ENCODE peak calls at places on chromosomes 2 and 18, in nine cellular contexts. I is neuronal stem cell, U is GM23248, Q is A549, S is mesendoderm, Z is IMR-90, L is astrocyte, F is neural progenitor cell, P is K562. Y is an unnamed sample.

GRCh38 chr2:217870528-217871011 is 132.2 kb downstream of the TNS1 start:
- DNase-seq in P (no peak), U (no peak), Q (no peak), I (no peak), S (no peak), Z (no peak), L (no peak), F (no peak), Y (no peak)

GRCh38 chr18:27803957-27804356 is 373.0 kb downstream of the CDH2 start:
- DNase-seq in U (peak), I (no peak), L (peak), Z (no peak), S (no peak), F (no peak), Q (no peak), P (no peak), Y (no peak)

GRCh38 chr2:67954125-67954748 is 108.6 kb downstream of the C1D start:
- DNase-seq in I (no peak), S (peak), F (no peak), Q (no peak), L (no peak), U (no peak), P (no peak), Z (no peak), Y (no peak)

GRCh38 chr18:70522183-70522582 is 233.3 kb downstream of the SOCS6 start:
- DNase-seq in P (no peak), I (no peak), U (no peak), Z (no peak), L (no peak), Q (no peak), F (no peak), S (no peak), Y (no peak)

GRCh38 chr2:101400516-101401315 is 13.4 kb upstream of the CREG2 start:
- DNase-seq in Q (no peak), Z (no peak), I (no peak), L (no peak), F (peak), U (no peak), S (no peak), P (no peak), Y (no peak)

GRCh38 chr2:188527701-188528100 is 236.0 kb downstream of the GULP1 start:
- DNase-seq in I (no peak), Z (no peak), U (peak), S (no peak), F (no peak), P (no peak), L (no peak), Q (no peak), Y (no peak)

GRCh38 chr2:217899231-217900009 is 103.4 kb downstream of the TNS1 start:
- DNase-seq in Z (peak), I (peak), Q (peak), U (peak), S (peak), P (peak), L (peak), F (peak), Y (no peak)

GRCh38 chr2:10658041-10658913 is 31.5 kb downstream of the NOL10 start:
- DNase-seq in I (no peak), Z (peak), S (no peak), Q (no peak), U (peak), F (no peak), L (peak), P (no peak), Y (no peak)

GRCh38 chr2:149037851-149038250 is 648 bp upstream of the LYPD6B start:
- DNase-seq in L (no peak), Z (no peak), P (no peak), S (no peak), F (peak), I (no peak), Q (no peak), U (no peak), Y (no peak)

GRCh38 chr2:226891780-226892590 is 56.1 kb downstream of the RHBDD1 start:
- DNase-seq in U (peak), S (no peak), L (peak), F (no peak), I (no peak), Q (no peak), Z (peak), P (no peak), Y (no peak)

GRCh38 chr2:96407919-96408550 is 72.5 kb downstream of the NCAPH start:
- DNase-seq in Q (no peak), L (no peak), Z (no peak), P (no peak), U (no peak), I (no peak), F (no peak), S (no peak), Y (no peak)
- H3K4me2 ChIP-seq in Q (peak), L (peak), Z (no peak), P (no peak), U (no peak), I (no peak), F (peak), S (no peak), Y (no peak)

GRCh38 chr2:209986405-209986804 is 16.0 kb upstream of the RPE start:
- DNase-seq in Z (no peak), U (peak), P (no peak), I (no peak), S (no peak), Q (no peak), F (no peak), L (peak), Y (no peak)

GRCh38 chr2:209990838-209991237 is 11.6 kb upstream of the RPE start:
- DNase-seq in I (no peak), S (no peak), L (no peak), F (no peak), P (no peak), U (no peak), Q (no peak), Z (no peak), Y (no peak)

GRCh38 chr2:209984291-209984690 is 18.1 kb upstream of the RPE start:
- DNase-seq in S (no peak), P (no peak), L (no peak), Q (no peak), Z (no peak), U (no peak), I (no peak), F (no peak), Y (no peak)

GRCh38 chr2:209985879-209986278 is 16.6 kb upstream of the RPE start:
- DNase-seq in I (no peak), P (no peak), Z (no peak), Q (no peak), F (no peak), L (no peak), U (no peak), S (peak), Y (no peak)

DNA sequence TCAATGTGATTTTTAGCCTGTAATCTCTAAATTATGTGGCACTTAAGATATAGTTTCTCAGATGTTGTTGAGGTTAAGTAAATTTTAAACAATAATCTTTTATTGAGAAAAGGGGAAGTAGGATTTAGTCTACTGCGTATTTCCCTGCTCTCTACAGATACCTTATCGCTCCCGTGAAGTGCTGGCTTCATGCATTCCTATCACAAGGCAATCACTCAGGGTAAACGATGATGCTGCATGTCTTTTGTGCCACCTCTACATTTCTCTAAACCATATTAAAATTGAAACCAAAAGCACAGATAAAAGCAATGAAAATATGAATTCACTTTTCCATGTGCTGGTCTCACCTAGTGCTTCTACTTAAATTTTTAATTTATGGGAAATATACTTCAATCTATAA is 14.4 kb upstream of the RPE start:
- DNase-seq in F (no peak), P (no peak), I (no peak), Q (no peak), S (peak), Z (no peak), U (no peak), L (no peak), Y (no peak)
- H3K4me2 ChIP-seq in F (no peak), P (no peak), I (no peak), Q (no peak), S (no peak), Z (no peak), U (no peak), L (no peak), Y (no peak)

GRCh38 chr18:56460590-56460989 is 177.8 kb downstream of the TXNL1 start:
- DNase-seq in Q (no peak), P (no peak), Z (no peak), S (no peak), I (no peak), U (no peak), L (no peak), F (no peak), Y (no peak)
- H3K4me2 ChIP-seq in Q (no peak), P (no peak), Z (no peak), S (no peak), I (no peak), U (no peak), L (no peak), F (no peak), Y (no peak)

GRCh38 chr18:24271381-24272331 is 126.0 kb downstream of the OSBPL1A start:
- DNase-seq in I (peak), F (peak), S (peak), P (no peak), U (peak), Q (peak), L (peak), Z (peak), Y (no peak)

GRCh38 chr18:24277516-24277915 is 120.1 kb downstream of the OSBPL1A start:
- DNase-seq in F (no peak), Q (no peak), L (no peak), P (no peak), I (no peak), U (no peak), Z (no peak), S (no peak), Y (no peak)

GRCh38 chr18:24273596-24273995 is 124.0 kb downstream of the OSBPL1A start:
- DNase-seq in S (no peak), Z (peak), P (no peak), I (no peak), F (no peak), U (peak), L (no peak), Q (no peak), Y (no peak)

GRCh38 chr18:24276994-24277393 is 120.6 kb downstream of the OSBPL1A start:
- DNase-seq in I (no peak), U (no peak), L (no peak), Q (no peak), S (no peak), P (no peak), Z (no peak), F (no peak), Y (no peak)

GRCh38 chr18:24274822-24275221 is 122.8 kb downstream of the OSBPL1A start:
- DNase-seq in L (no peak), S (no peak), Q (no peak), Z (no peak), F (no peak), P (no peak), I (no peak), U (no peak), Y (no peak)
- H3K4me2 ChIP-seq in L (no peak), S (no peak), Q (no peak), Z (no peak), F (no peak), P (no peak), I (no peak), U (no peak), Y (no peak)

GRCh38 chr18:32875625-32876024 is 102.8 kb upstream of the KLHL14 start:
- DNase-seq in P (no peak), Q (no peak), F (no peak), I (no peak), Z (no peak), U (no peak), L (no peak), S (no peak), Y (no peak)

GRCh38 chr18:32881009-32881408 is 108.2 kb upstream of the KLHL14 start:
- DNase-seq in S (no peak), L (no peak), P (no peak), U (no peak), F (no peak), I (no peak), Q (no peak), Z (no peak), Y (no peak)

GRCh38 chr18:32877371-32877770 is 104.5 kb upstream of the KLHL14 start:
- DNase-seq in Q (no peak), F (no peak), L (no peak), I (no peak), P (no peak), S (no peak), Z (no peak), U (no peak), Y (no peak)

GRCh38 chr18:32884543-32884942 is 111.7 kb upstream of the KLHL14 start:
- DNase-seq in Q (no peak), Z (no peak), F (no peak), U (no peak), S (no peak), L (no peak), I (no peak), P (no peak), Y (no peak)

GRCh38 chr18:32879497-32879896 is 106.7 kb upstream of the KLHL14 start:
- DNase-seq in Q (no peak), L (peak), U (no peak), F (peak), I (peak), S (peak), P (no peak), Z (no peak), Y (no peak)
- H3K4me2 ChIP-seq in Q (no peak), L (peak), U (no peak), F (peak), I (no peak), S (no peak), P (no peak), Z (no peak), Y (no peak)

DNA sequence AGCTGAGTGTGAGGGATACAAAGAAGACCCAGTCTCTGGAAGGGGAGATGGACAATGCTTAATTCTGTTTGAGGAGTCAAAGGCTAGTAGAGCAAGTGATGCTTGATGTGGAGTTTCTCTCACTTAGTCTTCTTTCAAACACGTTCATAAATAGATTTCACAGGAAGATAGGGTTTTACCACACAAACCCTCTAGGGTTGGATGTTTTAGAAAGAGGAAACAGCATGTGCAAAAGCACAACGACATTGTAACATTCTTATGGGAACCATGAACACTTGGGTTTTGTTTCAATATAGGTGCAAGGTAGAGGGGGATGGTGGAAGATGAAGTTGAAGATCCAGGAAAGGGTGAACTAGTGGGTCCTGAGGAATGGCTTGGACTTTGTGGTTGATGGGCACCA is 10.8 kb upstream of the EFEMP1 start:
- DNase-seq in I (no peak), Q (no peak), P (no peak), S (no peak), F (no peak), Z (no peak), U (no peak), L (no peak), Y (no peak)
- H3K4me2 ChIP-seq in I (no peak), Q (no peak), P (no peak), S (no peak), F (no peak), Z (no peak), U (no peak), L (no peak), Y (no peak)

GRCh38 chr2:2646312-2647051 is 315.4 kb upstream of the MYT1L start:
- DNase-seq in S (peak), Q (no peak), U (no peak), P (no peak), I (no peak), F (peak), Z (no peak), L (no peak), Y (no peak)
- H3K4me2 ChIP-seq in S (no peak), Q (no peak), U (no peak), P (no peak), I (no peak), F (peak), Z (no peak), L (no peak), Y (no peak)

DNA sequence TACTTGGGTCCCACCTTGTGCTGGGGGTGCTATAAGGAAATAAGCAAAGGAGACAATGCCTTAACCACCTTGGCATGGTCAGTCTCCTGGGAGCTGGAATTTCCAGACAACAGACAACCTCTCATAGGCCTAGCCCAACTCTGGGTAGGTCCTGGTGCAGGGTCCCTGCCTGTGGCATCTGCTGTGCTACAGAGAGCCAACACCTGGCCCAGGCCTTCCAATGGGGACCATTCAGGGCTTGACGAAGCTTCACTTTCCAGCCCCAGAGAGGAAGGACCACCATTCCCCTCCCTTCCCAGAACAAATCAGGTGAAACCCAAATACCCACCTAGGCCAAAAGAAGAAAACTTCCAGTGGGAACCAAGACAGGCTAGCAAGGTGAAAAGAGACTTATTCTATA is 82.8 kb downstream of the SMAD7 start:
- DNase-seq in I (no peak), Z (no peak), F (no peak), L (no peak), P (no peak), U (no peak), Q (no peak), S (no peak), Y (no peak)
- H3K4me2 ChIP-seq in I (no peak), Z (no peak), F (no peak), L (no peak), P (no peak), U (no peak), Q (no peak), S (no peak), Y (peak)

Y was measured in GM12878.